ENCODE peak calls at places on chromosomes 16 and 17, in five cellular contexts. L, M, C, R and E are unnamed samples.

GRCh38 chr16:6125483-6126259 is 1028.1 kb upstream of the EEF2KMT start:
- DNase-seq in M (no peak), C (no peak), R (no peak), L (no peak), E (no peak)

GRCh38 chr17:5821057-5821456 is 236.7 kb upstream of the NLRP1 start:
- DNase-seq in L (no peak), C (no peak), R (peak), M (peak), E (no peak)

GRCh38 chr17:74760404-74761105 is 12.1 kb downstream of the NHERF1 start:
- DNase-seq in C (no peak), L (peak), M (no peak), R (no peak), E (peak)

GRCh38 chr17:2024572-2025219 is 438 bp downstream of the RTN4RL1 start:
- DNase-seq in M (no peak), R (no peak), C (no peak), L (no peak), E (no peak)

GRCh38 chr16:12796498-12796897 is 7.2 kb downstream of the CPPED1 start:
- DNase-seq in R (no peak), C (no peak), L (no peak), M (peak), E (no peak)

GRCh38 chr17:58320163-58320558 is 8.4 kb downstream of the TSPOAP1 start:
- DNase-seq in R (no peak), C (no peak), L (no peak), M (no peak), E (no peak)

GRCh38 chr16:67241008-67241900 is 6.0 kb downstream of the FHOD1 start:
- DNase-seq in L (no peak), C (peak), M (peak), R (peak), E (no peak)

GRCh38 chr17:48596735-48597491 is 3.3 kb upstream of the HOXB5 start:
- DNase-seq in R (peak), C (no peak), L (no peak), M (no peak), E (no peak)

GRCh38 chr17:75241996-75242460 is 19.4 kb downstream of the GGA3 start:
- DNase-seq in C (no peak), L (no peak), M (no peak), R (no peak), E (no peak)

GRCh38 chr17:19260958-19261357 is 23.8 kb downstream of the EPN2 start:
- DNase-seq in M (no peak), R (no peak), L (peak), C (no peak), E (no peak)